ENCODE peak calls at places on chromosome 10, in eight cellular contexts. V is OCI-LY7, H is neural progenitor cell, G is ovary, F is lung, Z is PC-3, C is hepatocyte, X is left ventricle myocardium inferior. L is an unnamed sample. For H3K9me3, the result is how much of the 10 kb centered on the place peaks cover.

GRCh38 chr10:110972231-110973134 is 53.1 kb downstream of the SHOC2 start:
- DNase-seq in V (no peak), H (no peak), G (no peak), F (no peak), Z (no peak), C (no peak), X (no peak), L (no peak)

GRCh38 chr10:87722716-87723115 is 63.0 kb downstream of the PAPSS2 start:
- DNase-seq in V (no peak), H (no peak), G (no peak), F (no peak), Z (no peak), C (no peak), X (no peak), L (no peak)

GRCh38 chr10:128704716-128705115 is 578.5 kb upstream of the MKI67 start:
- DNase-seq in V (no peak), H (no peak), G (no peak), F (no peak), Z (peak), C (no peak), X (no peak), L (no peak)

GRCh38 chr10:69439813-69440506 is 11.3 kb upstream of the TSPAN15 start:
- DNase-seq in V (no peak), H (peak), G (no peak), F (peak), Z (peak), C (peak), X (no peak), L (no peak)

GRCh38 chr10:110153396-110153795 is 54.0 kb upstream of the MXI1 start:
- DNase-seq in V (peak), H (no peak), G (no peak), F (no peak), Z (no peak), C (no peak), X (no peak), L (no peak)

GRCh38 chr10:125141860-125142484 is 18.4 kb downstream of the CTBP2 start:
- DNase-seq in V (no peak), H (no peak), G (no peak), F (no peak), Z (no peak), C (no peak), X (no peak), L (no peak)

GRCh38 chr10:124106241-124106905 is 13.0 kb upstream of the CHST15 start:
- DNase-seq in V (peak), H (no peak), G (peak), F (peak), Z (peak), C (peak), X (no peak), L (peak)

GRCh38 chr10:112715581-112715980 is 234.5 kb upstream of the TCF7L2 start:
- DNase-seq in V (no peak), H (no peak), G (no peak), F (no peak), Z (peak), C (peak), X (no peak), L (no peak)

GRCh38 chr10:124301736-124302135 is 117.0 kb downstream of the OAT start:
- DNase-seq in V (no peak), H (no peak), G (no peak), F (no peak), Z (no peak), C (no peak), X (no peak), L (no peak)

GRCh38 chr10:86969421-86970041 is 1.2 kb downstream of the ADIRF start:
- DNase-seq in V (no peak), H (no peak), G (peak), F (no peak), Z (peak), C (peak), X (peak), L (no peak)

GRCh38 chr10:116521424-116522305 is 24.1 kb upstream of the PNLIP start:
- DNase-seq in V (peak), H (peak), G (no peak), F (no peak), Z (peak), C (peak), X (no peak), L (no peak)

GRCh38 chr10:34716958-34717357 is 98.1 kb downstream of the PARD3 start:
- DNase-seq in V (no peak), H (no peak), G (no peak), F (no peak), Z (peak), C (no peak), X (no peak), L (no peak)

GRCh38 chr10:30637881-30638467 is 8.4 kb upstream of the LYZL2 start:
- DNase-seq in V (no peak), H (no peak), G (no peak), F (no peak), Z (peak), C (peak), X (no peak), L (no peak)

GRCh38 chr10:5566606-5567005 is 41.8 kb downstream of the CALML3 start:
- DNase-seq in V (no peak), H (no peak), G (peak), F (no peak), Z (peak), C (no peak), X (no peak), L (no peak)

GRCh38 chr10:62046522-62047239 is 145.2 kb downstream of the ARID5B start:
- DNase-seq in V (peak), H (no peak), G (peak), F (no peak), Z (peak), C (peak), X (no peak), L (no peak)

GRCh38 chr10:99870051-99870730 is 87.8 kb downstream of the ABCC2 start:
- DNase-seq in V (no peak), H (no peak), G (no peak), F (no peak), Z (no peak), C (no peak), X (no peak), L (no peak)

GRCh38 chr10:31958849-31959248 is 30.2 kb upstream of the ARHGAP12 start:
- DNase-seq in V (no peak), H (no peak), G (no peak), F (no peak), Z (peak), C (no peak), X (no peak), L (no peak)

GRCh38 chr10:34434119-34434594 is 380.9 kb downstream of the PARD3 start:
- DNase-seq in V (no peak), H (no peak), G (no peak), F (no peak), Z (no peak), C (peak), X (no peak), L (no peak)

GRCh38 chr10:68158031-68158430 is 48.7 kb downstream of the MYPN start:
- DNase-seq in V (no peak), H (no peak), G (no peak), F (no peak), Z (no peak), C (no peak), X (no peak), L (no peak)

GRCh38 chr10:27464993-27465392 is 39.1 kb upstream of the RAB18 start:
- DNase-seq in V (peak), H (no peak), G (no peak), F (no peak), Z (no peak), C (no peak), X (no peak), L (no peak)

GRCh38 chr10:123496336-123496735 is 169.8 kb upstream of the GPR26 start:
- DNase-seq in V (no peak), H (no peak), G (no peak), F (no peak), Z (no peak), C (no peak), X (no peak), L (no peak)

GRCh38 chr10:1074748-1075358 is 18.7 kb downstream of the WDR37 start:
- DNase-seq in V (peak), H (no peak), G (no peak), F (peak), Z (no peak), C (no peak), X (no peak), L (peak)

GRCh38 chr10:65811931-65812525 is 1113.8 kb upstream of the LRRTM3 start:
- DNase-seq in V (no peak), H (no peak), G (no peak), F (no peak), Z (no peak), C (no peak), X (no peak), L (no peak)

GRCh38 chr10:6014241-6014761 is 37.0 kb upstream of the IL15RA start:
- DNase-seq in V (peak), H (peak), G (peak), F (peak), Z (peak), C (peak), X (no peak), L (no peak)

GRCh38 chr10:121531076-121531829 is 67.0 kb downstream of the FGFR2 start:
- DNase-seq in V (no peak), H (peak), G (no peak), F (no peak), Z (no peak), C (no peak), X (no peak), L (no peak)

GRCh38 chr10:110502851-110503301 is 5.2 kb downstream of the DUSP5 start:
- DNase-seq in V (peak), H (no peak), G (peak), F (peak), Z (peak), C (peak), X (peak), L (no peak)

GRCh38 chr10:110174201-110174600 is 33.2 kb upstream of the MXI1 start:
- DNase-seq in V (no peak), H (no peak), G (no peak), F (peak), Z (no peak), C (no peak), X (no peak), L (no peak)

GRCh38 chr10:133458710-133459453 is 5.1 kb downstream of the SCART1 start:
- DNase-seq in V (no peak), H (no peak), G (no peak), F (peak), Z (no peak), C (no peak), X (peak), L (peak)
- H3K9me3 ChIP-seq in V (under half), H (under half), G (under half), F (under half), Z (under half), C (under half), X (under half), L (under half)

GRCh38 chr10:81950358-81950757 is 75.4 kb downstream of the NRG3 start:
- DNase-seq in V (no peak), H (no peak), G (no peak), F (no peak), Z (no peak), C (no peak), X (no peak), L (no peak)
- H3K9me3 ChIP-seq in V (under half), H (under half), G (under half), F (under half), Z (under half), C (under half), X (under half), L (under half)

DNA sequence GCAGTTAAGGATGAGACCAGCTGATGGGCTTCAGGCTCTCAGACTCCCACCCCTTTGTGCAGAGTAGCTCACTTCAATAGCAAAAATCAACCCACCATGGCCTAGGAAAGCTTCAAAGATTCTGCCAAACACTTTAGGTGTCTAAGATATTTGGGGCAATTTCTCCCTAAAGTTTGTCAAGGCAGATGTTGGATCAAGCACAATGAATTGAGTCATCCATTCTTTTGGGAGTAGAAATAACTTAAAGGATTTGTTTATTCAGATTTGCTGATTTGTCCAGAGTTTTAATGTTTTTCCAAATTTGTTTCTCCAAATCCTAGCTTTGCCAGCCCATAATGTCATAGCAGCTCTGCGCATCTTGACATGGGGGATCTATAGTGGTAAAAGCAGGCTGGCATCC is 855.1 kb downstream of the LRMDA start:
- DNase-seq in V (no peak), H (no peak), G (no peak), F (no peak), Z (no peak), C (no peak), X (no peak), L (no peak)
- H3K9me3 ChIP-seq in V (under half), H (under half), G (under half), F (under half), Z (under half), C (under half), X (under half), L (under half)

DNA sequence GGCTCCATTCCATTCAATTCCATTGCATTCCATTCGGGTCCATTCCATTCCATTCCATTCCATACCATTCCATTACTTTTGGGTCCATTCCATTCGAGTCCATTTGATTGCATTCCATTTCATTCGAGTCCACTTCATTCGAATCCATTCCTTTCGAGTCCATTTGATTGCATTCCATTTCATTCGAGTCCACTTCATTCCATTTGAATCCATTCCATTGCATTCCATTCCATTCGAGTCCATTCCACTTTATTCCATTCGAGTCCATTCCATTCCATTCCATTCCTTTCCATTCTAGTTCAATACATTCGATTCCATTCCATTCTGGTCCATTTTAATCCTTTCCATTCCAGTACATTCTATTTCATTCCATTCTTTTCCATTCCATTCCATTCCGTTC is 334.0 kb downstream of the ZNF33B start:
- DNase-seq in V (no peak), H (no peak), G (no peak), F (no peak), Z (no peak), C (no peak), X (no peak), L (no peak)
- H3K9me3 ChIP-seq in V (half or more), H (under half), G (under half), F (under half), Z (half or more), C (under half), X (half or more), L (under half)

DNA sequence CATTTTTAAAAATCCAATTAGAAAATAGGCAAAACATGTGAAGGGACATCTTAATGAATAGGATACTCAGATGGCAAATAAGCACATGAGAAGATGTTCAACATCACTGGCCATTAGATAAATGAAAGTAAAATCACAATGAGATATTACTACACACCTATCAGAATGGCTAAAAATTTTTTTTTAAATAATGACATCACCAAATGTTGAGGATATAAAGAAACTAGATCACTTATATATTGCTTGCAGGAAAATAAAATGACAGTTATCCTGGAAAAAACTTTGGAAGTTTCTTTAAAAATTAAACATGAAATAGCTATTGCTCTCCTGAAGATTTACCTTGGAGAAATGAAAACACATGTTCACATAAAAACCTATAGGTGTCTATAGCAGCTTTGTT is 127.8 kb downstream of the ALOX5 start:
- DNase-seq in V (no peak), H (no peak), G (no peak), F (no peak), Z (no peak), C (no peak), X (no peak), L (no peak)
- H3K9me3 ChIP-seq in V (under half), H (under half), G (under half), F (under half), Z (under half), C (under half), X (under half), L (under half)

DNA sequence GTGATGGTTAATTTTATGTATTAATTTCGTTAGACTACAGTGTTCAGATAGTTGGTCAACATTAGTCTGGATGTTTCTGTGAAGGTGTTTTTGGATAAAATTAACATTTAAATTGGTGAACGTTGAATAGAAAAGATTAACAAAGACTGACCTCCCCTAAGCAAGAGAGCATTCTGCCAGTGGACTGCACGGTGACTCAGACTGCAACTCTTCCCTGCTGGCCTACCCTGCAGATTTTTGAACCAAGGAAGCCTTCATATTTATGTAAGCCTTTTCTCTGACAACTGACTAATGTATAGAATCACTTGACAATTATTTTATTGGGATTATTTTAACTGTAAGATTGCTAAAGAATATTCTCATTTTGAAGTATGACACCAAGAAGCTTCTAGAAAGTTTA is 7.9 kb upstream of the ZNF248 start:
- DNase-seq in V (no peak), H (no peak), G (no peak), F (no peak), Z (no peak), C (no peak), X (no peak), L (no peak)
- H3K9me3 ChIP-seq in V (under half), H (under half), G (under half), F (under half), Z (under half), C (under half), X (under half), L (under half)

DNA sequence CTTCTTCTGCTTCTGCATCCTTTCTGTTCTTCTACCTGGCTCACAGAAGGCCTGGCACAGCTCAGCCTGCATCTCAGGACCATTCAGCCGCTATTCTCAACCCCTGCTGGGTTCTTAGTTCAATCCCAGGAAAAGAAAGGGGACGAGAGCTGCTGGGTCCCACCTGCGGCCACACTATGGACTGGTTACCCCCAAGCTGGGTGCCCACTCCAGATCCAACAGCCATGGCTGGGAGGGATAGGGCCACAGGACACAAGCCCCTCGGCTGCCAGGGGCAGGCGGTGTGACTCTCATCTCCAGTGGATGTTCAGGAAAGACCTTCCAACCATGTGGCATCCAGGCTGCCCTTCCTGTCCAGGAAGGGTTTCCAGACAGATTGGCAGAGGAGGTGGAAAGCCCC is 97.6 kb upstream of the NMT2 start:
- DNase-seq in V (no peak), H (no peak), G (no peak), F (no peak), Z (no peak), C (no peak), X (no peak), L (no peak)
- H3K9me3 ChIP-seq in V (under half), H (under half), G (under half), F (under half), Z (under half), C (under half), X (under half), L (under half)

DNA sequence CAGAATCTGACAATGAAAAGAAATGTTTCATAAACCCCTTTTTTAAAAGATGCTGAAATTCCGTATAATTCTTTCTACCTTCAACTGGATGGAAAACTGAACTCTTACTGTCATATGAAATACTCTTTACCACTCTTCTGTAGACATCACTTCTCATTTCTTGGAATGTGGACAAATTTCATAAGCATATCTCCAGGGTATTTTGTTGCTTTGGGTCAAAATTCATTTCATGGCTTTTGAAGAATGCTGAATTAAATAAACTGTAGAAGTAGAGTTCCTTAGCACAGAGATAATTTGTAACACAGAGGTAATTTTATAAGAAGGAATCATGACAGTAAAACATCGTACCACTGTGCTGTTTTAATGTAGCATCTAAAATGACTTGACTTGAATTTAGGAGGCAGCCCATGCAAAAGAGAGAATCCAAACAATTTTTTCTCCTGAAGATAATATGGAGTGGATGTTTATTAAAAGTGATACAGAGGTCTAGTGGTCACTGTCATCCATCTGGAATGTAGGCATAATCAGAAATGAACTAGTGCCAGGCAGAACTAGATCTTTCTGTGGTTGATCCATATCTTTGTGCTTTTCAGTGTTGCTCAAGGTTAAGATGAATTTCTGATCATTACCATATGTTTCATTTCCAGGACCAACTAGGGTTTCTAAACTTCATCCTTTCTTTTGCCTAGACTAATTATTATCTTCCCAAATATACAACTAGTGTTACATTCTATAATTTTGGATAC is 492.0 kb downstream of the KIF20B start:
- DNase-seq in V (no peak), H (no peak), G (no peak), F (no peak), Z (peak), C (no peak), X (no peak), L (no peak)
- H3K9me3 ChIP-seq in V (under half), H (under half), G (under half), F (under half), Z (under half), C (under half), X (under half), L (under half)

GRCh38 chr10:81177651-81178244 is 640.0 kb downstream of the SH2D4B start:
- DNase-seq in V (no peak), H (no peak), G (no peak), F (no peak), Z (no peak), C (no peak), X (no peak), L (no peak)
- H3K9me3 ChIP-seq in V (under half), H (under half), G (under half), F (under half), Z (under half), C (under half), X (under half), L (under half)